ENCODE peak calls at places on chromosomes 3 and 15, in six cellular contexts. O, N, K, Q, E and F are unnamed samples.
A peak's percentile ranks its signal among the peaks of the same experiment; 100 is the strongest.

GRCh38 chr3:53056442-53056841 is 10.6 kb upstream of the SFMBT1 start:
- DNase-seq in K (no peak), Q (no peak), E (peak; percentile 52), N (no peak), O (peak; percentile 66), F (no peak)

GRCh38 chr15:39188930-39189329 is 391.9 kb upstream of the THBS1 start:
- DNase-seq in E (peak; percentile 80), N (no peak), Q (no peak), O (peak; percentile 37), K (no peak), F (no peak)

GRCh38 chr15:78249131-78249530 is 14.8 kb upstream of the ACSBG1 start:
- DNase-seq in E (no peak), Q (no peak), N (no peak), K (no peak), O (no peak), F (no peak)

GRCh38 chr3:9817437-9817836 is 7.4 kb downstream of the TTLL3 start:
- DNase-seq in Q (no peak), N (no peak), E (no peak), K (no peak), O (no peak), F (no peak)

GRCh38 chr3:42886294-42886822 is 10.7 kb upstream of the CYP8B1 start:
- DNase-seq in K (no peak), Q (no peak), N (no peak), O (no peak), E (no peak), F (no peak)

GRCh38 chr3:105915524-105915923 is 46.7 kb upstream of the CBLB start:
- DNase-seq in O (no peak), N (no peak), E (no peak), K (no peak), Q (no peak), F (no peak)

GRCh38 chr3:71064288-71064975 is 519.1 kb downstream of the FOXP1 start:
- DNase-seq in K (peak; percentile 80), O (peak; percentile 63), E (peak; percentile 10), N (peak; percentile 84), Q (no peak), F (peak; percentile 62)

GRCh38 chr3:196193037-196193737 is 18.0 kb downstream of the ZDHHC19 start:
- DNase-seq in Q (no peak), N (no peak), K (no peak), O (no peak), E (no peak), F (no peak)

GRCh38 chr3:10224794-10225660 is 23.2 kb upstream of the TATDN2 start:
- DNase-seq in Q (no peak), K (peak; percentile 70), N (peak; percentile 65), E (peak; percentile 84), O (peak; percentile 99), F (peak; percentile 85)

GRCh38 chr15:31328425-31328998 is 1.9 kb downstream of the KLF13 start:
- DNase-seq in O (no peak), K (peak; percentile 79), Q (no peak), E (peak; percentile 30), N (peak; percentile 75), F (no peak)

GRCh38 chr3:22608721-22609120 is 594.4 kb upstream of the UBE2E2 start:
- DNase-seq in O (no peak), E (no peak), K (no peak), Q (no peak), N (no peak), F (no peak)

GRCh38 chr3:182722938-182723337 is 70.4 kb upstream of the ATP11B start:
- DNase-seq in N (no peak), O (no peak), E (no peak), K (no peak), Q (no peak), F (no peak)

GRCh38 chr3:72702390-72702789 is 145.9 kb downstream of the SHQ1 start:
- DNase-seq in N (no peak), K (no peak), E (no peak), O (peak; percentile 66), Q (no peak), F (no peak)

GRCh38 chr15:43492266-43492665 is 690 bp downstream of the TP53BP1 start:
- DNase-seq in O (no peak), E (no peak), Q (no peak), K (no peak), N (no peak), F (no peak)

GRCh38 chr3:66075281-66075680 is 36.6 kb upstream of the MAGI1 start:
- DNase-seq in N (no peak), K (no peak), Q (no peak), O (peak; percentile 9), E (no peak), F (no peak)

GRCh38 chr15:64740361-64741170 is 34.8 kb downstream of the RBPMS2 start:
- DNase-seq in Q (no peak), E (peak; percentile 64), N (no peak), O (peak; percentile 26), K (no peak), F (peak; percentile 74)

GRCh38 chr3:153818338-153818737 is 302.9 kb upstream of the ARHGEF26 start:
- DNase-seq in K (no peak), O (no peak), E (no peak), Q (no peak), N (no peak), F (no peak)

GRCh38 chr15:28117591-28117990 is 18.5 kb upstream of the OCA2 start:
- DNase-seq in E (no peak), O (no peak), K (no peak), N (no peak), Q (no peak), F (no peak)

GRCh38 chr3:62065985-62066693 is 307.2 kb downstream of the FEZF2 start:
- DNase-seq in N (no peak), E (no peak), K (no peak), Q (no peak), O (no peak), F (no peak)

GRCh38 chr3:9185701-9186100 is 63.7 kb downstream of the SRGAP3 start:
- DNase-seq in E (no peak), O (no peak), K (no peak), Q (no peak), N (no peak), F (no peak)

GRCh38 chr3:16480861-16481569 is 32.5 kb downstream of the RFTN1 start:
- DNase-seq in N (peak; percentile 42), E (peak; percentile 43), Q (no peak), O (no peak), K (no peak), F (no peak)

GRCh38 chr15:57323806-57324589 is 52.3 kb upstream of the CGNL1 start:
- DNase-seq in K (no peak), Q (no peak), O (no peak), E (peak; percentile 98), N (no peak), F (peak; percentile 84)

DNA sequence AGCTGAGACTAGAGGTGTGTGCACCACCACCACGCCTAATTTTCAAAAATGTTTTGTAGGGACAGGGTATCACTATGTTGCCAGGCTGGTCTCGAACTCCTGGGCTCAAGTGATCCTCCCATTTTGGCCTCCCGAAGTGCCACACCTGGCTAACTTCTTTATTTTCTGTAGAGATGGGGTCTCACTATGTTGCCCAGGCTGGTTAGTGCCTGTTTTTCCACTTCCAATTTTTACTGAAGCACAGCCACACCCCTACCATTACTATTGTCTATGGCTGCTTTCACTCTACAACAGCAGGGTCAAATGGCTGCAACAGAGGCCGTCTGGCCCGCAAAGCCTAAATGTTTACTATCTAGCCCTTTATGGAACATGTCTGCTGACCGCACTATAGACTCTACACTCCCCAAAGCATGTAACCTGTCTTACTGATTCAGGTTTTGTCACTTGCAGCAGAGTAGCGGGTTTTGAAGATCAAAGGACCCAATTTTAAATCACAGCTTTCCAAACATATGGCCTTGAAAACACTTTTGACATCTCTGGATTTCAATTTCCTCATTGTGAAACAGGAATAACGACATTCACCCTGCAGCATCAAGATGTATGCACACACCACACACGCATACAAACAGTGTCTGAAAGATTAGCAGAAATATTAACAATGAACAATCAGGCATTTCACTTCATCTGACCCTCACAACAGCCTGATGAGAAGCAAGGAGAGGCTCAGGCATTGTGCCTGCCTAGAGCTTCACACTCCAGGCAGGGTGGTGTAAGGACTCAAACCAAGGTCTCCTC is 46.1 kb downstream of the SCAP start:
- DNase-seq in O (no peak), Q (no peak), E (no peak), N (no peak), K (no peak), F (no peak)
- H3K4me3 ChIP-seq in O (no peak overlapping the region), Q (no peak overlapping the region), E (no peak overlapping the region), N (no peak overlapping the region), K (no peak overlapping the region), F (no peak overlapping the region)

GRCh38 chr15:99202176-99202552 is 47.2 kb downstream of the TTC23 start:
- DNase-seq in E (no peak), K (no peak), Q (no peak), N (no peak), O (no peak), F (no peak)
- H3K27ac ChIP-seq in E (no peak overlapping the region), K (no peak overlapping the region), Q (no peak overlapping the region), N (no peak overlapping the region), O (no peak overlapping the region), F (no peak overlapping the region)

DNA sequence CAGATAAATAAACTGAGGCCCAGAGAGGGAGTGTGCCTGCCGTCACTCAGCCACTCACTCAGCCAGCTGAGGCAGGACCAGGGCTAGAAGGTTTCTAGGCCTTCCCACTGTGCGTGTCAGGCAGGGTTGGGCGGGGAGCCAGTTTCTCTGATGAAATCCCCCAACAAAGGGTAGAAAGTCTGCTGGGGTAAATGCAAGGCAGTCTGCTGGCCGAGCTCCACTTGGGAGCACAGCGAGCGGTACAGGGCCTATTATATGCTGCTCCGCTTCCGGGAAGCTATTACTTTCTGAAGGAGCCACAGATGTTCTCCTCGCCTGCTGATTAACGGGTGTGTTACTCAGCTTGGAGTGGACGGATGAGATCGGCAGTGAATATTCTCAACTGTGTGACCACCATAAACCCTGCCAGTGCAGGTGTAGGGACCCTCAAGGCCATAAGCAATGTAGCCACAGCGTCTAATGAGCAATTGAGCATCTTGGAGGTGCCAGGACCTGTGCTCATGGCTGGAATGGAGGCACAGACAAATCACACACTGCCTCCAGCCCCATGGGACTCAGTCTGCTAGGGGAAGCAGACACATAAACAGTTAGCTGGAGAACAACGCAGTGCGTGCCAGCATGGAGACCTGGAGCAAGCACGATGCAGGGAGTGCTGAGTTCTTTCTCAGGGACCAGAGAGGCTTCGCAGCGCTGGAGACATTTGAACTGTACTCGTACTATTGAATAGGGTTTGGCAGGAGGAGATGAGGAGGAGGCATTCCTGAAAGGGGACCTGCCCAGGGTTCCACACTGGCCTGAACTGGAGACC is 42.1 kb downstream of the CORO2B start:
- DNase-seq in K (no peak), O (no peak), Q (no peak), E (no peak), N (no peak), F (peak; percentile 67)
- H3K4me3 ChIP-seq in K (no peak overlapping the region), O (no peak overlapping the region), Q (no peak overlapping the region), E (no peak overlapping the region), N (no peak overlapping the region), F (no peak overlapping the region)

GRCh38 chr3:128864351-128864811 is 15.0 kb upstream of the ACAD9 start:
- DNase-seq in K (no peak), Q (no peak), E (no peak), N (no peak), O (no peak), F (no peak)
- H3K27ac ChIP-seq in K (no peak overlapping the region), Q (no peak overlapping the region), E (no peak overlapping the region), N (no peak overlapping the region), O (no peak overlapping the region), F (no peak overlapping the region)